ENCODE peak calls at places on chromosomes 7 and 10, in six cellular contexts. J is fibroblast of mammary gland, G is cardiac fibroblast, Q is GM06990, D is foreskin keratinocyte, H is AG08395. L is an unnamed sample.

GRCh38 chr10:17512341-17513001 is 58.1 kb upstream of the ST8SIA6 start:
- DNase-seq in H (peak), Q (no peak), G (peak), J (peak), D (peak), L (no peak)

GRCh38 chr10:19811517-19811916 is 4.7 kb upstream of the PLXDC2 start:
- DNase-seq in G (peak), Q (no peak), D (no peak), J (peak), H (peak), L (no peak)

GRCh38 chr7:44634839-44635591 is 28.6 kb downstream of the OGDH start:
- DNase-seq in G (peak), Q (no peak), D (no peak), H (no peak), J (peak), L (no peak)

GRCh38 chr7:46752881-46753366 is 829.0 kb downstream of the TNS3 start:
- DNase-seq in H (peak), Q (no peak), G (peak), J (peak), D (peak), L (no peak)

GRCh38 chr7:5872326-5872725 is 8.3 kb upstream of the OCM start:
- DNase-seq in D (no peak), Q (no peak), G (no peak), H (no peak), J (no peak), L (no peak)

GRCh38 chr7:74579800-74580685 is 77.5 kb upstream of the GTF2I start:
- DNase-seq in J (peak), H (peak), G (peak), Q (no peak), D (no peak), L (no peak)

GRCh38 chr10:2081501-2081900 is 344.2 kb upstream of the ADARB2 start:
- DNase-seq in D (no peak), H (no peak), J (no peak), G (no peak), Q (peak), L (no peak)

GRCh38 chr10:61960396-61961120 is 59.1 kb downstream of the ARID5B start:
- DNase-seq in D (no peak), G (no peak), Q (no peak), J (no peak), H (no peak), L (no peak)

GRCh38 chr10:10814103-10814502 is 203.6 kb upstream of the CELF2 start:
- DNase-seq in H (no peak), G (no peak), Q (no peak), D (no peak), J (no peak), L (no peak)

GRCh38 chr10:14220026-14220425 is 110.7 kb downstream of the FRMD4A start:
- DNase-seq in H (no peak), G (no peak), J (no peak), Q (no peak), D (no peak), L (no peak)

GRCh38 chr7:80921130-80921529 is 2.3 kb upstream of the SEMA3C start:
- DNase-seq in J (peak), G (peak), Q (no peak), D (no peak), H (no peak), L (no peak)

GRCh38 chr7:143408686-143409551 is at the start of gene EPHA1:
- DNase-seq in D (peak), H (no peak), Q (no peak), G (no peak), J (no peak), L (no peak)

GRCh38 chr7:66554326-66554725 is 74.4 kb upstream of the KCTD7 start:
- DNase-seq in Q (no peak), G (no peak), H (no peak), J (no peak), D (no peak), L (no peak)

GRCh38 chr7:87003872-87004798 is 55.3 kb downstream of the ELAPOR2 start:
- DNase-seq in J (no peak), G (peak), D (no peak), H (no peak), Q (no peak), L (no peak)

GRCh38 chr10:73840056-73840402 is 28.6 kb upstream of the NDST2 start:
- DNase-seq in D (no peak), H (no peak), G (no peak), Q (no peak), J (no peak), L (no peak)

GRCh38 chr10:132480356-132480755 is 57.2 kb upstream of the INPP5A start:
- DNase-seq in Q (no peak), H (no peak), J (no peak), G (no peak), D (no peak), L (no peak)

GRCh38 chr10:22655312-22655973 is 58.9 kb downstream of the PIP4K2A start:
- DNase-seq in G (peak), J (peak), H (peak), Q (peak), D (peak), L (no peak)

GRCh38 chr7:55556492-55556891 is 15.8 kb downstream of the VOPP1 start:
- DNase-seq in G (no peak), Q (no peak), D (no peak), H (no peak), J (no peak), L (no peak)

GRCh38 chr10:117860823-117861222 is 185.9 kb downstream of the RAB11FIP2 start:
- DNase-seq in J (peak), Q (no peak), H (peak), D (no peak), G (peak), L (no peak)

GRCh38 chr7:140446467-140446866 is 32.8 kb downstream of the MKRN1 start:
- DNase-seq in D (no peak), H (no peak), J (no peak), Q (no peak), G (no peak), L (no peak)

GRCh38 chr10:29243750-29244149 is 45.1 kb upstream of the LYZL1 start:
- DNase-seq in G (no peak), D (no peak), H (no peak), J (peak), Q (no peak), L (no peak)

GRCh38 chr10:81873932-81874816 is 820 bp upstream of the NRG3 start:
- DNase-seq in D (no peak), H (no peak), J (peak), G (peak), Q (no peak), L (no peak)

GRCh38 chr7:2030475-2031456 is 202.0 kb downstream of the MAD1L1 start:
- DNase-seq in H (no peak), D (no peak), G (no peak), J (no peak), Q (no peak), L (no peak)

GRCh38 chr10:35574924-35575352 is 30.2 kb upstream of the GJD4 start:
- DNase-seq in G (peak), D (no peak), J (peak), H (peak), Q (no peak), L (no peak)

GRCh38 chr10:102344067-102344466 is 51.4 kb upstream of the NFKB2 start:
- DNase-seq in Q (no peak), G (peak), D (peak), H (no peak), J (peak), L (no peak)

GRCh38 chr10:114932945-114933344 is 5.0 kb upstream of the TRUB1 start:
- DNase-seq in J (no peak), H (no peak), Q (no peak), G (no peak), D (no peak), L (no peak)

GRCh38 chr7:9504678-9505077 is 1071.3 kb downstream of the NXPH1 start:
- DNase-seq in D (no peak), G (no peak), Q (no peak), J (no peak), H (no peak), L (no peak)

GRCh38 chr10:93437000-93437945 is 44.9 kb downstream of the MYOF start:
- DNase-seq in Q (no peak), D (peak), G (peak), H (peak), J (peak), L (no peak)

GRCh38 chr7:84568786-84569185 is 374.2 kb upstream of the SEMA3A start:
- DNase-seq in G (no peak), Q (no peak), J (no peak), H (peak), D (no peak), L (no peak)

GRCh38 chr7:149072438-149072775 is 18.1 kb downstream of the ZNF786 start:
- DNase-seq in Q (no peak), H (no peak), J (no peak), G (no peak), D (no peak), L (no peak)

GRCh38 chr10:70497120-70497545 is 18.6 kb downstream of the PALD1 start:
- DNase-seq in J (no peak), G (no peak), Q (no peak), H (no peak), D (no peak), L (no peak)

GRCh38 chr10:14056545-14057332 is 274.0 kb downstream of the FRMD4A start:
- DNase-seq in G (peak), Q (no peak), D (peak), H (peak), J (peak), L (no peak)